ENCODE peak calls at places on chromosomes 12 and 14, in six cellular contexts. Q is SW 1271, H is heart right ventricle, O is mesothelial cell of epicardium, S is B cell, I is breast epithelium. D is an unnamed sample.

GRCh38 chr12:47591387-47591786 is 114.4 kb downstream of the RPAP3 start:
- DNase-seq in Q (no peak), H (no peak), O (no peak), S (no peak), I (no peak), D (no peak)

GRCh38 chr12:117472983-117473382 is 111.6 kb upstream of the NOS1 start:
- DNase-seq in Q (no peak), H (no peak), O (no peak), S (no peak), I (no peak), D (no peak)

GRCh38 chr12:6341439-6342139 is at the start of gene TNFRSF1A:
- DNase-seq in Q (peak), H (peak), O (no peak), S (no peak), I (no peak), D (peak)

GRCh38 chr14:78363008-78363407 is 192.8 kb downstream of the NRXN3 start:
- DNase-seq in Q (no peak), H (no peak), O (no peak), S (no peak), I (no peak), D (no peak)

GRCh38 chr14:104262515-104263514 is 124.4 kb downstream of the KIF26A start:
- DNase-seq in Q (no peak), H (no peak), O (peak), S (peak), I (peak), D (no peak)

GRCh38 chr12:49872781-49873181 is 29.9 kb upstream of the BCDIN3D start:
- DNase-seq in Q (no peak), H (no peak), O (no peak), S (no peak), I (no peak), D (no peak)

GRCh38 chr14:91750634-91751198 is 18.8 kb upstream of the CATSPERB start:
- DNase-seq in Q (no peak), H (no peak), O (no peak), S (no peak), I (no peak), D (no peak)

GRCh38 chr14:63544641-63545234 is 1.6 kb upstream of the PPP2R5E start:
- DNase-seq in Q (no peak), H (no peak), O (no peak), S (no peak), I (no peak), D (no peak)

GRCh38 chr12:98575013-98575412 is 18.5 kb upstream of the SLC25A3 start:
- DNase-seq in Q (no peak), H (no peak), O (no peak), S (no peak), I (no peak), D (no peak)

GRCh38 chr12:132444957-132445883 is 44.7 kb upstream of the FBRSL1 start:
- DNase-seq in Q (no peak), H (no peak), O (no peak), S (peak), I (no peak), D (peak)

GRCh38 chr14:58667900-58668299 is 30.1 kb downstream of the DACT1 start:
- DNase-seq in Q (no peak), H (no peak), O (no peak), S (no peak), I (no peak), D (no peak)

GRCh38 chr14:61730756-61731373 is 31.4 kb upstream of the SNAPC1 start:
- DNase-seq in Q (no peak), H (no peak), O (no peak), S (no peak), I (no peak), D (no peak)

GRCh38 chr12:113241191-113242017 is 20.1 kb downstream of the TPCN1 start:
- DNase-seq in Q (peak), H (no peak), O (no peak), S (no peak), I (no peak), D (no peak)

GRCh38 chr12:1837541-1838206 is 17.3 kb downstream of the LRTM2 start:
- DNase-seq in Q (no peak), H (no peak), O (no peak), S (no peak), I (no peak), D (no peak)

GRCh38 chr12:125185740-125186470 is 120.7 kb downstream of the AACS start:
- DNase-seq in Q (no peak), H (peak), O (peak), S (no peak), I (no peak), D (peak)

GRCh38 chr12:15405601-15406000 is 83.3 kb downstream of the PTPRO start:
- DNase-seq in Q (no peak), H (no peak), O (no peak), S (no peak), I (no peak), D (no peak)

GRCh38 chr12:46400406-46400805 is 27.8 kb upstream of the SLC38A2 start:
- DNase-seq in Q (no peak), H (no peak), O (no peak), S (no peak), I (no peak), D (no peak)

GRCh38 chr14:104970231-104971068 is 7.7 kb downstream of the AHNAK2 start:
- DNase-seq in Q (peak), H (peak), O (no peak), S (no peak), I (no peak), D (no peak)

GRCh38 chr12:18551703-18552102 is 186.1 kb downstream of the PLCZ1 start:
- DNase-seq in Q (no peak), H (no peak), O (no peak), S (no peak), I (no peak), D (no peak)

GRCh38 chr14:20606902-20607242 is 15.7 kb upstream of the RNASE12 start:
- DNase-seq in Q (no peak), H (no peak), O (no peak), S (no peak), I (no peak), D (no peak)

GRCh38 chr12:107356937-107357295 is 263.6 kb upstream of the CRY1 start:
- DNase-seq in Q (no peak), H (no peak), O (no peak), S (no peak), I (no peak), D (no peak)

GRCh38 chr14:81940636-81941035 is 407.0 kb upstream of the SEL1L start:
- DNase-seq in Q (no peak), H (no peak), O (no peak), S (no peak), I (no peak), D (no peak)

GRCh38 chr12:6783828-6784227 is 5.5 kb upstream of the CD4 start:
- DNase-seq in Q (no peak), H (no peak), O (no peak), S (no peak), I (no peak), D (no peak)

GRCh38 chr12:93978553-93978952 is 169.8 kb upstream of the PLXNC1 start:
- DNase-seq in Q (no peak), H (no peak), O (no peak), S (no peak), I (no peak), D (no peak)

GRCh38 chr12:130633771-130634170 is 82.3 kb downstream of the RIMBP2 start:
- DNase-seq in Q (no peak), H (no peak), O (no peak), S (no peak), I (peak), D (no peak)

GRCh38 chr14:99075771-99076370 is 196.1 kb downstream of the BCL11B start:
- DNase-seq in Q (no peak), H (no peak), O (no peak), S (no peak), I (no peak), D (no peak)

GRCh38 chr14:33617154-33617553 is 333.7 kb downstream of the EGLN3 start:
- DNase-seq in Q (no peak), H (no peak), O (no peak), S (no peak), I (no peak), D (no peak)

GRCh38 chr12:76275511-76276093 is 72.6 kb downstream of the BBS10 start:
- DNase-seq in Q (no peak), H (no peak), O (no peak), S (no peak), I (no peak), D (no peak)

GRCh38 chr12:25236190-25236589 is 14.5 kb downstream of the KRAS start:
- DNase-seq in Q (no peak), H (no peak), O (no peak), S (no peak), I (no peak), D (no peak)

GRCh38 chr12:63163542-63163941 is 12.5 kb upstream of the AVPR1A start:
- DNase-seq in Q (no peak), H (no peak), O (no peak), S (no peak), I (no peak), D (no peak)

GRCh38 chr14:65357091-65357490 is 55.4 kb upstream of the FUT8 start:
- DNase-seq in Q (no peak), H (no peak), O (no peak), S (no peak), I (no peak), D (no peak)

GRCh38 chr12:102462803-102463499 is 17.4 kb downstream of the IGF1 start:
- DNase-seq in Q (no peak), H (no peak), O (no peak), S (no peak), I (no peak), D (no peak)

GRCh38 chr12:108175310-108175709 is 46.2 kb downstream of the WSCD2 start:
- DNase-seq in Q (no peak), H (no peak), O (no peak), S (no peak), I (no peak), D (no peak)

D was measured in activated CD8-positive, alpha-beta T cell treated with anti-CD3 and anti-CD28 coated beads for 36 hours.